ENCODE peak calls at places on chromosomes 3 and 15, in six cellular contexts. K, I, S, H, R and Z are unnamed samples.
A peak's percentile ranks its signal among the peaks of the same experiment; 100 is the strongest.

GRCh38 chr3:184110316-184110725 is 13.5 kb downstream of the HTR3E start:
- DNase-seq in R (no peak), H (peak; percentile 50), K (peak; percentile 68), I (no peak), S (no peak), Z (no peak)

GRCh38 chr15:77027697-77028450 is 32.9 kb downstream of the PSTPIP1 start:
- DNase-seq in S (no peak), K (peak; percentile 64), H (no peak), R (peak; percentile 32), I (no peak), Z (no peak)

GRCh38 chr15:70419046-70419445 is 321.3 kb upstream of the TLE3 start:
- DNase-seq in K (no peak), S (no peak), H (no peak), I (no peak), R (no peak), Z (no peak)

GRCh38 chr3:188531210-188531609 is 377.3 kb downstream of the LPP start:
- DNase-seq in I (no peak), S (no peak), H (peak; percentile 31), R (no peak), K (no peak), Z (no peak)

GRCh38 chr15:66751579-66751978 is 49.5 kb downstream of the SMAD6 start:
- DNase-seq in R (no peak), H (peak; percentile 60), I (no peak), K (no peak), S (no peak), Z (no peak)

GRCh38 chr3:152298393-152299242 is 29.9 kb downstream of the MBNL1 start:
- DNase-seq in R (peak; percentile 60), K (peak; percentile 83), H (peak; percentile 97), I (peak; percentile 74), S (peak; percentile 97), Z (no peak)

GRCh38 chr3:197082871-197083270 is 53.3 kb upstream of the MELTF start:
- DNase-seq in H (no peak), R (no peak), K (no peak), S (no peak), I (no peak), Z (no peak)

GRCh38 chr3:142888099-142888483 is 792 bp downstream of the PCOLCE2 start:
- DNase-seq in S (no peak), K (no peak), I (no peak), H (no peak), R (peak; percentile 57), Z (no peak)

GRCh38 chr3:52897130-52898109 is at the start of gene STIMATE:
- DNase-seq in H (peak; percentile 61), K (peak; percentile 87), S (peak; percentile 66), R (peak; percentile 97), I (no peak), Z (peak; percentile 60)

GRCh38 chr15:95843241-95843851 is 487.2 kb upstream of the NR2F2 start:
- DNase-seq in R (no peak), I (no peak), K (peak; percentile 17), H (no peak), S (no peak), Z (no peak)

GRCh38 chr3:136250862-136251460 is 821 bp downstream of the PCCB start:
- DNase-seq in H (peak; percentile 64), K (peak; percentile 92), R (peak; percentile 63), S (peak; percentile 75), I (peak; percentile 16), Z (peak; percentile 10)

GRCh38 chr15:75237316-75237982 is 20.7 kb upstream of the GOLGA6C start:
- DNase-seq in K (no peak), S (no peak), H (no peak), R (no peak), I (no peak), Z (no peak)

GRCh38 chr3:129068291-129068886 is 7.8 kb downstream of the GP9 start:
- DNase-seq in R (no peak), H (no peak), I (no peak), S (peak; percentile 7), K (no peak), Z (no peak)

GRCh38 chr15:35751421-35752133 is 205.6 kb upstream of the DPH6 start:
- DNase-seq in H (peak; percentile 52), K (peak; percentile 79), R (peak; percentile 55), S (no peak), I (peak; percentile 12), Z (peak; percentile 33)
- TF ChIP-seq GABPA in H (no peak), K (no peak), R (no peak), S (no peak), I (no peak), Z (no peak)

GRCh38 chr15:34851007-34851406 is 55.7 kb upstream of the ACTC1 start:
- DNase-seq in S (no peak), I (no peak), H (no peak), K (no peak), R (no peak), Z (no peak)

GRCh38 chr15:34851751-34852150 is 56.4 kb upstream of the ACTC1 start:
- DNase-seq in I (no peak), K (no peak), R (no peak), S (no peak), H (no peak), Z (no peak)

GRCh38 chr15:34849364-34849959 is 54.1 kb upstream of the ACTC1 start:
- DNase-seq in K (no peak), S (no peak), R (no peak), I (no peak), H (no peak), Z (no peak)

GRCh38 chr15:34850121-34850520 is 54.8 kb upstream of the ACTC1 start:
- DNase-seq in K (peak; percentile 45), I (no peak), R (peak; percentile 40), S (no peak), H (no peak), Z (no peak)

GRCh38 chr15:34847598-34847997 is 52.2 kb upstream of the ACTC1 start:
- DNase-seq in S (peak; percentile 21), K (no peak), I (no peak), R (no peak), H (no peak), Z (no peak)
- TF ChIP-seq GABPA in S (no peak), K (no peak), I (no peak), R (no peak), H (no peak), Z (no peak)

GRCh38 chr3:36943601-36944000 is 1.3 kb downstream of the TRANK1 start:
- DNase-seq in R (no peak), I (no peak), K (no peak), H (no peak), S (no peak), Z (no peak)

GRCh38 chr3:36942632-36943248 is 2.1 kb downstream of the TRANK1 start:
- DNase-seq in I (no peak), S (no peak), R (no peak), H (no peak), K (no peak), Z (peak; percentile 34)

GRCh38 chr3:36944641-36945270 is at the start of gene TRANK1:
- DNase-seq in S (peak; percentile 28), R (no peak), K (no peak), H (no peak), I (no peak), Z (peak; percentile 80)

GRCh38 chr3:36945326-36945980 is 599 bp upstream of the TRANK1 start:
- DNase-seq in K (no peak), I (no peak), R (no peak), H (no peak), S (no peak), Z (no peak)

GRCh38 chr3:36944012-36944640 is 728 bp downstream of the TRANK1 start:
- DNase-seq in K (no peak), I (no peak), R (peak; percentile 66), H (no peak), S (peak; percentile 14), Z (no peak)
- TF ChIP-seq GABPA in K (no peak), I (no peak), R (no peak), H (no peak), S (no peak), Z (no peak)

GRCh38 chr3:177236704-177237103 is 39.4 kb upstream of the TBL1XR1 start:
- DNase-seq in R (no peak), H (no peak), I (no peak), S (no peak), K (no peak), Z (no peak)
- TF ChIP-seq GABPA in R (no peak), H (no peak), I (no peak), S (no peak), K (no peak), Z (no peak)

DNA sequence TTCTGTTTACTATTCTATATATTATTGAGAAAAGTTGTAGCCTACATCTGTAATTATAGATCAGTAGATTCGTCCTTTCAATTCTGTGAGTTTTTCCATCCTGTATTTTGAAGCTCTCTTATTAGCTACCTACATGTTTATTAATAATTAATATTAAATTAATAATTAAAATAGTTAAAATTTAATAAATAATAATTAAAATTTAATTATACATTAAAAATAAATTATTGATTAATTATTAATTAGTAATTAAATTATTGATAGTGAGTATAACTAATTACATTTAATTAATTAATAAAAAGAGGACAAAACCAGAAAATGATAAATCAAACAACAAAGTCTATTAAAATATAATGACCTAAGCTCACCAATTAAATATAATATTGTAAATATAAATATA is 606.6 kb upstream of the ROBO1 start:
- DNase-seq in R (no peak), I (no peak), S (no peak), H (no peak), K (no peak), Z (no peak)
- TF ChIP-seq GABPA in R (no peak), I (no peak), S (no peak), H (no peak), K (no peak), Z (no peak)

DNA sequence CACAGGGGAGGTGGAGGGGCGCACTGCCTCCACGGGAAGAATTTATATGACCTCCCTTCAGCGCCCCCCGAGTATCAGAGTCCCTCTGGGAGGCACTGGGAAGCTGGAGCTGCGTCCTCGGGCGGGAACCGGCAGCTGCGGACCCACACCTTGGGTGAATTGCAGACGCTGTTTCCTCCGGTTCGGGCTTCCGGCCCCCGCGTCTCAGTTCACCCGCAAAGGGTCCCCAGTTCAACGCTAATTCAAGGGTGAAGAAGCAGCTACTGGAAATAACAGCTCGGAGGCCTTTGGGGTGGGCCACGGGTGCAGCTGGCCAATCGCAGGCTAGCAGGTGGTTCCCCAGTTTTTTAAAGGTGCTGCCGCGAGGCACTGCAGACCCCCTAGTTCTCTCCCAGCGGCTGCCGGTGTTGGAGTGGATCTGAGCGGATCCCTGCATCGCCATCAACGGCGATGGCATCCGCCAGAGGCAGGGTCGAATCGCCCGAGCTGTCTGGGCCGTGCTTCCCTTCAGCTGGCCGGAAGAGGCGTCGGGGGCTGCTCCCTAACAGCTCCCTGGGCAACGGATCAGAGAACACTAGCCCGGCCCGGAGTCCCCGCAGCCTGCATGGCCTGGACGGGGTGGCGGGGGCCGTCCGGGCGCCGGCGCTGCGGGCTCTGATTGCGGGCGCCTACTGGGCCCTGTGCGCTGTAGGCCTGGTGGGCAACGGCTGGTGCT is 19.4 kb upstream of the ADAMTS7 start:
- DNase-seq in I (no peak), R (no peak), S (no peak), K (no peak), H (no peak), Z (peak; percentile 49)
- TF ChIP-seq GABPA in I (no peak), R (no peak), S (no peak), K (peak; percentile 20), H (no peak), Z (no peak)